ENCODE peak calls at places on chromosomes 13 and 19, in five cellular contexts. S is GM20000, R is iPS-NIHi11, J is putamen, W is anterior cingulate cortex. L is an unnamed sample.

GRCh38 chr19:383040-383439 is 25.9 kb downstream of the C2CD4C start:
- DNase-seq in S (no peak), R (no peak), J (no peak), W (no peak), L (no peak)

GRCh38 chr13:110195547-110196485 is 111.1 kb downstream of the COL4A1 start:
- DNase-seq in S (no peak), R (no peak), J (no peak), W (no peak), L (no peak)

GRCh38 chr19:39032164-39032918 is at the start of gene FBXO27:
- DNase-seq in S (peak; percentile 34), R (peak; percentile 81), J (peak; percentile 28), W (peak; percentile 72), L (no peak)

GRCh38 chr13:21399741-21400140 is 59.4 kb downstream of the ZDHHC20 start:
- DNase-seq in S (no peak), R (no peak), J (no peak), W (no peak), L (no peak)

GRCh38 chr13:43316997-43317396 is 293.6 kb downstream of the DNAJC15 start:
- DNase-seq in S (no peak), R (no peak), J (no peak), W (no peak), L (no peak)

GRCh38 chr13:114148521-114148855 is 16.1 kb upstream of the RASA3 start:
- DNase-seq in S (peak; percentile 81), R (no peak), J (no peak), W (no peak), L (no peak)

GRCh38 chr13:66563076-66563475 is 667.1 kb downstream of the PCDH9 start:
- DNase-seq in S (no peak), R (no peak), J (no peak), W (no peak), L (no peak)

GRCh38 chr13:50797081-50797480 is 46.4 kb downstream of the DLEU7 start:
- DNase-seq in S (no peak), R (no peak), J (no peak), W (no peak), L (no peak)

GRCh38 chr13:62697702-62698101 is 1282.1 kb upstream of the PCDH20 start:
- DNase-seq in S (no peak), R (no peak), J (no peak), W (no peak), L (no peak)

GRCh38 chr19:35807633-35808032 is 5.0 kb downstream of the PRODH2 start:
- DNase-seq in S (no peak), R (no peak), J (no peak), W (no peak), L (no peak)

GRCh38 chr13:27036236-27036981 is 135.2 kb downstream of the USP12 start:
- DNase-seq in S (no peak), R (no peak), J (no peak), W (no peak), L (no peak)

GRCh38 chr13:34731486-34731885 is 210.6 kb upstream of the NBEA start:
- DNase-seq in S (no peak), R (no peak), J (no peak), W (no peak), L (no peak)

GRCh38 chr13:75547917-75548316 is 1.7 kb upstream of the UCHL3 start:
- DNase-seq in S (no peak), R (no peak), J (no peak), W (no peak), L (no peak)

GRCh38 chr13:35485451-35485850 is 9.0 kb upstream of the MAB21L1 start:
- DNase-seq in S (no peak), R (no peak), J (no peak), W (no peak), L (no peak)

GRCh38 chr19:2208975-2209374 is 27.2 kb downstream of the PLEKHJ1 start:
- DNase-seq in S (no peak), R (no peak), J (no peak), W (no peak), L (no peak)

GRCh38 chr19:10544753-10545251 is 1.1 kb downstream of the ATG4D start:
- DNase-seq in S (no peak), R (no peak), J (no peak), W (no peak), L (no peak)

GRCh38 chr13:99523838-99524237 is 22.6 kb downstream of the TM9SF2 start:
- DNase-seq in S (no peak), R (no peak), J (no peak), W (no peak), L (no peak)

GRCh38 chr13:113421673-113422270 is 31.5 kb downstream of the ADPRHL1 start:
- DNase-seq in S (no peak), R (no peak), J (no peak), W (no peak), L (no peak)

GRCh38 chr13:50576156-50576555 is 267.3 kb downstream of the DLEU7 start:
- DNase-seq in S (no peak), R (no peak), J (no peak), W (no peak), L (no peak)

GRCh38 chr19:28406237-28406596 is 806.7 kb downstream of the UQCRFS1 start:
- DNase-seq in S (no peak), R (no peak), J (no peak), W (no peak), L (no peak)

GRCh38 chr13:30679483-30680330 is 55.6 kb upstream of the ALOX5AP start:
- DNase-seq in S (peak; percentile 60), R (peak; percentile 50), J (peak; percentile 35), W (no peak), L (no peak)

GRCh38 chr13:42041684-42042035 is 6.8 kb upstream of the DGKH start:
- DNase-seq in S (peak; percentile 81), R (peak; percentile 54), J (no peak), W (no peak), L (peak; percentile 2)

GRCh38 chr13:77325371-77325941 is 1.4 kb downstream of the MYCBP2 start:
- DNase-seq in S (peak; percentile 50), R (no peak), J (no peak), W (no peak), L (no peak)

GRCh38 chr13:91520952-91521351 is 122.5 kb downstream of the GPC5 start:
- DNase-seq in S (no peak), R (no peak), J (no peak), W (no peak), L (no peak)

GRCh38 chr13:33583398-33583797 is 234.6 kb upstream of the RFC3 start:
- DNase-seq in S (no peak), R (no peak), J (no peak), W (no peak), L (no peak)

GRCh38 chr19:3249408-3249807 is 24.9 kb downstream of the CELF5 start:
- DNase-seq in S (no peak), R (peak; percentile 72), J (no peak), W (no peak), L (no peak)

GRCh38 chr13:34127523-34127922 is 309.6 kb downstream of the RFC3 start:
- DNase-seq in S (no peak), R (no peak), J (no peak), W (no peak), L (no peak)

GRCh38 chr19:34645551-34645950 is 31.4 kb downstream of the SCGB2B2 start:
- DNase-seq in S (no peak), R (no peak), J (no peak), W (no peak), L (no peak)

GRCh38 chr13:26831336-26831908 is 70.8 kb upstream of the GPR12 start:
- DNase-seq in S (no peak), R (no peak), J (no peak), W (no peak), L (no peak)

GRCh38 chr13:78600317-78600899 is 2.9 kb downstream of the POU4F1 start:
- DNase-seq in S (no peak), R (no peak), J (no peak), W (no peak), L (no peak)

GRCh38 chr13:48586591-48587103 is 53.8 kb upstream of the RCBTB2 start:
- DNase-seq in S (no peak), R (no peak), J (peak; percentile 58), W (peak; percentile 27), L (no peak)

GRCh38 chr19:51480590-51480989 is 2.3 kb downstream of the CEACAM18 start:
- DNase-seq in S (no peak), R (peak; percentile 87), J (no peak), W (no peak), L (no peak)

GRCh38 chr13:71968025-71968424 is 101.0 kb upstream of the DACH1 start:
- DNase-seq in S (no peak), R (peak; percentile 36), J (no peak), W (no peak), L (no peak)

GRCh38 chr19:47005164-47005641 is 14.4 kb upstream of the NPAS1 start:
- DNase-seq in S (no peak), R (no peak), J (no peak), W (no peak), L (no peak)

GRCh38 chr19:2507109-2507508 is 31.2 kb downstream of the GADD45B start:
- DNase-seq in S (no peak), R (no peak), J (no peak), W (no peak), L (no peak)

GRCh38 chr13:103523853-103524252 is 457.6 kb upstream of the SLC10A2 start:
- DNase-seq in S (no peak), R (no peak), J (no peak), W (no peak), L (no peak)

GRCh38 chr19:2986951-2987491 is 9.7 kb downstream of the TLE6 start:
- DNase-seq in S (no peak), R (peak; percentile 75), J (no peak), W (no peak), L (no peak)

GRCh38 chr19:5899728-5900526 is 3.7 kb downstream of the NDUFA11 start:
- DNase-seq in S (no peak), R (no peak), J (no peak), W (no peak), L (no peak)

GRCh38 chr13:28569886-28570285 is 75.0 kb upstream of the FLT1 start:
- DNase-seq in S (no peak), R (no peak), J (no peak), W (no peak), L (no peak)